ENCODE peak calls at places on chromosomes 6 and 20, in four cellular contexts. One of them, this sample, is unnamed.

GRCh38 chr6:53603381-53604121 is 58.6 kb upstream of the GCLC start:
- DNase-seq in SK-N-SH: no peak
- DNase-seq in HCT116: no peak
- DNase-seq in H1: no peak
- DNase-seq in this sample: no peak

GRCh38 chr6:16503919-16504554 is 257.2 kb downstream of the ATXN1 start:
- DNase-seq in SK-N-SH: no peak
- DNase-seq in H1: no peak
- DNase-seq in HCT116: no peak
- DNase-seq in this sample: no peak

GRCh38 chr6:138979365-138979764 is 8.7 kb downstream of the REPS1 start:
- DNase-seq in HCT116: no peak
- DNase-seq in SK-N-SH: no peak
- DNase-seq in H1: no peak
- DNase-seq in this sample: no peak

GRCh38 chr6:109008061-109008460 is 86.6 kb downstream of the SESN1 start:
- DNase-seq in H1: no peak
- DNase-seq in SK-N-SH: no peak
- DNase-seq in HCT116: no peak
- DNase-seq in this sample: no peak

GRCh38 chr20:49636447-49636846 is 68.5 kb upstream of the PTGIS start:
- DNase-seq in HCT116: no peak
- DNase-seq in SK-N-SH: no peak
- DNase-seq in H1: no peak
- DNase-seq in this sample: no peak

GRCh38 chr20:62318411-62319345 is 15.9 kb downstream of the ADRM1 start:
- DNase-seq in SK-N-SH: no peak
- DNase-seq in H1: no peak
- DNase-seq in HCT116: no peak
- DNase-seq in this sample: no peak

GRCh38 chr6:67129780-67130179 is 1422.8 kb upstream of the EYS start:
- DNase-seq in HCT116: no peak
- DNase-seq in SK-N-SH: no peak
- DNase-seq in H1: no peak
- DNase-seq in this sample: no peak

GRCh38 chr6:128964771-128965170 is 81.8 kb downstream of the LAMA2 start:
- DNase-seq in SK-N-SH: no peak
- DNase-seq in HCT116: no peak
- DNase-seq in H1: no peak
- DNase-seq in this sample: no peak

GRCh38 chr6:54134934-54135333 is 23.7 kb downstream of the MLIP start:
- DNase-seq in H1: no peak
- DNase-seq in SK-N-SH: no peak
- DNase-seq in HCT116: no peak
- DNase-seq in this sample: no peak

GRCh38 chr6:123956492-123957139 is 153.0 kb downstream of the NKAIN2 start:
- DNase-seq in H1: no peak
- DNase-seq in SK-N-SH: no peak
- DNase-seq in HCT116: no peak
- DNase-seq in this sample: no peak

GRCh38 chr6:136244061-136244616 is 6.0 kb downstream of the MTFR2 start:
- DNase-seq in SK-N-SH: no peak
- DNase-seq in H1: no peak
- DNase-seq in HCT116: no peak
- DNase-seq in this sample: no peak

GRCh38 chr6:113181164-113181563 is 676.0 kb upstream of the MARCKS start:
- DNase-seq in SK-N-SH: no peak
- DNase-seq in HCT116: no peak
- DNase-seq in H1: no peak
- DNase-seq in this sample: no peak

GRCh38 chr6:144397141-144397540 is 112.0 kb downstream of the UTRN start:
- DNase-seq in HCT116: no peak
- DNase-seq in H1: no peak
- DNase-seq in SK-N-SH: no peak
- DNase-seq in this sample: no peak

GRCh38 chr6:170202416-170203135 is 88.3 kb downstream of the DLL1 start:
- DNase-seq in H1: peak
- DNase-seq in HCT116: no peak
- DNase-seq in SK-N-SH: no peak
- DNase-seq in this sample: no peak

GRCh38 chr20:1965520-1966278 is 28.2 kb downstream of the PDYN start:
- DNase-seq in SK-N-SH: peak
- DNase-seq in H1: peak
- DNase-seq in HCT116: peak
- DNase-seq in this sample: peak

GRCh38 chr6:154888896-154889295 is 106.2 kb upstream of the TIAM2 start:
- DNase-seq in SK-N-SH: no peak
- DNase-seq in H1: no peak
- DNase-seq in HCT116: no peak
- DNase-seq in this sample: no peak

GRCh38 chr6:154890874-154891273 is 104.2 kb upstream of the TIAM2 start:
- DNase-seq in SK-N-SH: no peak
- DNase-seq in HCT116: no peak
- DNase-seq in H1: no peak
- DNase-seq in this sample: no peak

GRCh38 chr6:154888426-154888825 is 106.7 kb upstream of the TIAM2 start:
- DNase-seq in SK-N-SH: no peak
- DNase-seq in HCT116: no peak
- DNase-seq in H1: no peak
- DNase-seq in this sample: no peak

GRCh38 chr6:154891901-154892300 is 103.2 kb upstream of the TIAM2 start:
- DNase-seq in H1: no peak
- DNase-seq in SK-N-SH: no peak
- DNase-seq in HCT116: no peak
- DNase-seq in this sample: peak

DNA sequence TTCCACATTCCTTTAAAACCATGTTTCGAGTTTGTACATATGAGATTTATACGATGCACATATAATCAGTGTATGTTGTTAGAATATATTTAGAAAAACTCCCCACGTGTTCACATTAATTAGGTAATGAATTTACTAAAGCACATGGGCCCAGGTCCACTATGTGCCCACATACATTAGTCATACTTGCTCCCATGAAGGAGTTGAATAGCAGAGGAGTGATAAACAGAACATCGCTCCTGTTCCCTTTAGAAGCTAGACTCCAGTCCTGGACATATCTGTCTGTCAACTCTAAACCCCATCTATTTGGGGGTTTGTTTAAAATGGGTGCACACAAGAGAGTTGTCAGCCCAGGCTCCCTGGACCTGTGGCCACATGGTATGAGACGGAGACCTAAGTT is 108.1 kb upstream of the TIAM2 start:
- DNase-seq in H1: no peak
- DNase-seq in SK-N-SH: no peak
- DNase-seq in HCT116: no peak
- DNase-seq in this sample: no peak
- TF ChIP-seq SIN3A in H1: no peak
- TF ChIP-seq SIN3A in SK-N-SH: no peak
- TF ChIP-seq SIN3A in HCT116: no peak
- TF ChIP-seq SIN3A in this sample: no peak

DNA sequence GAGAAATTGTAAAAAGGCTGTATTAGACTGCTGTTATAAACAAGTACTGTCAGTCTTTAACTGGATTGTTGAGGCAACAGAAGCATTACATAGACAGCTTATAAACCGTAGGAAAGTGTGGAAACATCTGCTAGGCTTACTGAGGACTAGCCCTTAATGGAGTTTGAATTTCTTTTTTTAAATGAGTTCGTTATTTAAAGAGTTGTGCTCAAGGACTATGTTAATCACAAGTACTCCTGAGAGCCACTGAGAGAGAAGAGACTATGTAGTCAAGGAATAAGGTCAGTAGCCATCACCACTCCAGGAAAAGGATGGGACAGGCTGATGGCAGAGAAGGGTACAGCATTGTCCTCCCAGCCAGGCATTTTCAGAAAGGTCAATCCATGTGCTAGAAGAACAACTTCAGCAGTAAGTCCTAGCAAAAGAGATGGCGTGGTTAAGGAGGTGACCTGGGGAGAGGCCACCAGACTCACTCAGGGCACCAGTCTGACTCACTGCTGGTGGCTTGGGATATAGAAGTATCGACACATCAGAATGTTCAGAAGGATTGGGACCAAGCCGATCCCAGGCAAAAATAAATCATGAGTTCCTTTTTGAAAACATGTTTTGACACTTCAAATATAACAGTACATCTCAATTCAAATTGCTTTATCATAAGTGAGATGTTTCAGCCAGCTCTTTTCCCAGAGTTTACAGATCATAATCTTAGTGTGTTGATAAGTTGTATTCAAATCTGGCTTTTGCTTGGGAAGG is 6.4 kb downstream of the RPS12 start:
- DNase-seq in SK-N-SH: no peak
- DNase-seq in HCT116: no peak
- DNase-seq in H1: peak
- DNase-seq in this sample: peak
- TF ChIP-seq SIN3A in SK-N-SH: no peak
- TF ChIP-seq SIN3A in HCT116: no peak
- TF ChIP-seq SIN3A in H1: no peak
- TF ChIP-seq SIN3A in this sample: no peak

GRCh38 chr6:6317825-6318733 is 2.4 kb downstream of the F13A1 start:
- DNase-seq in H1: peak
- DNase-seq in SK-N-SH: no peak
- DNase-seq in HCT116: no peak
- DNase-seq in this sample: no peak
- TF ChIP-seq SIN3A in H1: no peak
- TF ChIP-seq SIN3A in SK-N-SH: no peak
- TF ChIP-seq SIN3A in HCT116: no peak
- TF ChIP-seq SIN3A in this sample: no peak

GRCh38 chr20:56422824-56423189 is 10.7 kb downstream of the CASS4 start:
- DNase-seq in H1: no peak
- DNase-seq in HCT116: no peak
- DNase-seq in SK-N-SH: no peak
- DNase-seq in this sample: no peak

GRCh38 chr20:56420028-56420427 is 8.0 kb downstream of the CASS4 start:
- DNase-seq in H1: no peak
- DNase-seq in HCT116: no peak
- DNase-seq in SK-N-SH: no peak
- DNase-seq in this sample: no peak

GRCh38 chr20:56418385-56418861 is 6.4 kb downstream of the CASS4 start:
- DNase-seq in H1: no peak
- DNase-seq in SK-N-SH: no peak
- DNase-seq in HCT116: no peak
- DNase-seq in this sample: no peak

GRCh38 chr20:56422131-56422823 is 10.2 kb downstream of the CASS4 start:
- DNase-seq in H1: no peak
- DNase-seq in SK-N-SH: no peak
- DNase-seq in HCT116: peak
- DNase-seq in this sample: peak

GRCh38 chr20:56420940-56421688 is 9.1 kb downstream of the CASS4 start:
- DNase-seq in HCT116: no peak
- DNase-seq in SK-N-SH: no peak
- DNase-seq in H1: no peak
- DNase-seq in this sample: no peak
- TF ChIP-seq SIN3A in HCT116: no peak
- TF ChIP-seq SIN3A in SK-N-SH: no peak
- TF ChIP-seq SIN3A in H1: no peak
- TF ChIP-seq SIN3A in this sample: no peak

GRCh38 chr20:23541330-23541729 is 27.0 kb downstream of the CST9L start:
- DNase-seq in SK-N-SH: no peak
- DNase-seq in HCT116: no peak
- DNase-seq in H1: no peak
- DNase-seq in this sample: peak
- TF ChIP-seq SIN3A in SK-N-SH: no peak
- TF ChIP-seq SIN3A in HCT116: no peak
- TF ChIP-seq SIN3A in H1: no peak
- TF ChIP-seq SIN3A in this sample: no peak

GRCh38 chr20:33832113-33832853 is 21.1 kb downstream of the CHMP4B start:
- DNase-seq in SK-N-SH: no peak
- DNase-seq in H1: no peak
- DNase-seq in HCT116: no peak
- DNase-seq in this sample: no peak
- TF ChIP-seq SIN3A in SK-N-SH: no peak
- TF ChIP-seq SIN3A in H1: no peak
- TF ChIP-seq SIN3A in HCT116: no peak
- TF ChIP-seq SIN3A in this sample: no peak

GRCh38 chr6:119390276-119390793 is 40.8 kb upstream of the MAN1A1 start:
- DNase-seq in H1: no peak
- DNase-seq in SK-N-SH: no peak
- DNase-seq in HCT116: no peak
- DNase-seq in this sample: no peak
- TF ChIP-seq SIN3A in H1: no peak
- TF ChIP-seq SIN3A in SK-N-SH: no peak
- TF ChIP-seq SIN3A in HCT116: no peak
- TF ChIP-seq SIN3A in this sample: no peak